ENCODE peak calls at places on chromosomes 7 and 10, in four cellular contexts. B is ovary; R is GM23338; L is CD8-positive, alpha-beta T cell. X is an unnamed sample. For H3K27me3, the result is how much of the 10 kb centered on the place peaks cover.

GRCh38 chr7:105963038-105963667 is at the start of gene CDHR3:
- DNase-seq in L (no peak), R (no peak), B (no peak), X (no peak)

GRCh38 chr7:17369686-17370426 is 71.4 kb downstream of the AHR start:
- DNase-seq in R (peak), B (peak), L (no peak), X (no peak)

GRCh38 chr10:46171661-46172060 is 115.1 kb upstream of the ANTXRL start:
- DNase-seq in R (no peak), B (no peak), L (no peak), X (no peak)

GRCh38 chr7:96998333-96998732 is 7.0 kb upstream of the DLX6 start:
- DNase-seq in B (no peak), L (no peak), R (no peak), X (no peak)

GRCh38 chr7:52053525-52053924 is 736.9 kb upstream of the COBL start:
- DNase-seq in R (no peak), B (no peak), L (no peak), X (no peak)

GRCh38 chr7:90931996-90932912 is 332.0 kb upstream of the FZD1 start:
- DNase-seq in R (no peak), L (no peak), B (no peak), X (no peak)

GRCh38 chr10:21265622-21266021 is 259.9 kb downstream of the SKIDA1 start:
- DNase-seq in R (no peak), B (no peak), L (no peak), X (no peak)

GRCh38 chr7:65927489-65928448 is 54.2 kb downstream of the GUSB start:
- DNase-seq in R (peak), L (no peak), B (no peak), X (peak)

GRCh38 chr10:69018613-69019012 is 30.0 kb downstream of the KIFBP start:
- DNase-seq in L (no peak), R (no peak), B (no peak), X (no peak)

GRCh38 chr10:90779573-90779972 is 78.3 kb downstream of the HTR7 start:
- DNase-seq in B (no peak), L (no peak), R (peak), X (no peak)

GRCh38 chr10:74491014-74491413 is 335.4 kb upstream of the KAT6B start:
- DNase-seq in R (no peak), L (no peak), B (no peak), X (no peak)

GRCh38 chr10:34815174-34816066 is at the start of gene PARD3:
- DNase-seq in L (no peak), R (peak), B (peak), X (peak)

GRCh38 chr7:38451840-38452239 is 178.4 kb upstream of the TARP start:
- DNase-seq in B (no peak), L (no peak), R (peak), X (no peak)

GRCh38 chr10:42934351-42934811 is 142.5 kb upstream of the RET start:
- DNase-seq in R (no peak), L (no peak), B (no peak), X (no peak)

GRCh38 chr7:130844811-130845580 is 111.0 kb upstream of the KLF14 start:
- DNase-seq in R (no peak), B (no peak), L (no peak), X (no peak)

GRCh38 chr10:131174651-131175540 is 136.6 kb downstream of the TCERG1L start:
- DNase-seq in R (no peak), L (no peak), B (no peak), X (no peak)

GRCh38 chr7:136956671-136957070 is 88.2 kb downstream of the CHRM2 start:
- DNase-seq in L (no peak), B (no peak), R (no peak), X (no peak)

GRCh38 chr10:51700228-51700835 is 937 bp upstream of the CSTF2T start:
- DNase-seq in B (peak), R (peak), L (no peak), X (peak)
- H3K4me3 ChIP-seq in B (peak), R (peak), L (peak), X (peak)

DNA sequence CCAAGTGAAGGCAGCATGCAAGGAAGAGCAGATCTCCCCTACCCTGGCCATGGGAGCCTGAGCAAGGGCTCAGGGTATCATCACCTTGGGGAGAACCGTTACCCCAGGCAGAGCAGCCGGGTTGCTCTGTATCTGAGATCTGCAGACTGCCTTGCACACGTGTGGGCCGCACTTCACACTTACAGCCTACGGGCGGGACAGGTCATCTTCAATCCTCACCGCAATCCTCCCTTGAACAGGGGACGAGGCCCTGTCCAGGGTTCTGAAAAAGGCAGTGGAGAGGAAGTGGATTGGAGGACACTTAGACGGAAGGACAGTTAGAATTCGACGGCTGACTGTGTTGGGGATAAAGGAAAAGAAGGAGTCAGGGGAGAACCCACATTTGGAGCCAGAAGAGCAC is 51.4 kb downstream of the NPS start:
- DNase-seq in L (no peak), B (no peak), R (peak), X (no peak)
- H3K27me3 ChIP-seq in L (under half), B (under half), R (under half), X (under half)

DNA sequence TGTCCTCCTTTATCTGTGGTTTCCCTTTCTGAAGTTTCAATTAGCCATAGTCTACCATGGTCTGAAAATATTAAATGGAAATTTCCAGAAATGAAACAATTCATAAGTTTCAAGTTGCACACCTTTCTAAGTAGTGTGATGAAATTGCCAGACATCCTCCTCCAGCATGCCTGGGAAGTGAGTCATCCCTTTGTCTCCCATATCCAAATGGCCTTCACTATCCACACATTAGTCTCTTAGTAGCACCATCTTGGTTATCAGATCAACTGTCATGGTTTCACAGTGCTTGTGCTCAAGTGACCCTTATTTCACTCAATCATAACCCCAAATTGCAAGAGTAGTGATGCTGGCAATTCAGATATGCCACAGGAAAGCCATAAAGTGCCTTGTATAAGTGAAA is 83.4 kb upstream of the PPP1R9A start:
- DNase-seq in B (no peak), R (no peak), L (no peak), X (no peak)
- H3K4me3 ChIP-seq in B (no peak), R (no peak), L (no peak), X (no peak)

GRCh38 chr7:27149817-27150567 is 2.4 kb downstream of the HOXA3 start:
- DNase-seq in B (no peak), L (no peak), R (no peak), X (peak)
- H3K27me3 ChIP-seq in B (under half), L (half or more), R (half or more), X (under half)

GRCh38 chr7:122303971-122304603 is 463 bp downstream of the FEZF1 start:
- DNase-seq in B (peak), R (peak), L (no peak), X (no peak)
- H3K4me3 ChIP-seq in B (no peak), R (peak), L (no peak), X (peak)